ENCODE peak calls at places on chromosome 14, in nine cellular contexts. One of them, this sample, is unnamed.

GRCh38 chr14:64726585-64726890 is 22.3 kb downstream of the PLEKHG3 start:
- DNase-seq in aorta: no peak
- DNase-seq in hepatocyte: peak; percentile 92
- DNase-seq in A549: peak; percentile 82
- DNase-seq in psoas muscle: no peak
- DNase-seq in CD8-positive, alpha-beta T cell: no peak
- DNase-seq in left ventricle myocardium inferior: peak; percentile 13
- DNase-seq in Peyer's patch: peak; percentile 91
- DNase-seq in endothelial cell of umbilical vein: no peak
- DNase-seq in this sample: peak; percentile 66

GRCh38 chr14:58662028-58662427 is 24.3 kb downstream of the DACT1 start:
- DNase-seq in aorta: no peak
- DNase-seq in psoas muscle: no peak
- DNase-seq in endothelial cell of umbilical vein: no peak
- DNase-seq in left ventricle myocardium inferior: no peak
- DNase-seq in CD8-positive, alpha-beta T cell: no peak
- DNase-seq in hepatocyte: no peak
- DNase-seq in A549: no peak
- DNase-seq in Peyer's patch: no peak
- DNase-seq in this sample: no peak

GRCh38 chr14:41830679-41831078 is 224.0 kb downstream of the LRFN5 start:
- DNase-seq in psoas muscle: no peak
- DNase-seq in left ventricle myocardium inferior: no peak
- DNase-seq in A549: no peak
- DNase-seq in endothelial cell of umbilical vein: no peak
- DNase-seq in CD8-positive, alpha-beta T cell: no peak
- DNase-seq in hepatocyte: peak; percentile 22
- DNase-seq in aorta: no peak
- DNase-seq in Peyer's patch: no peak
- DNase-seq in this sample: no peak

GRCh38 chr14:76780360-76780759 is 19.1 kb downstream of the VASH1 start:
- DNase-seq in hepatocyte: no peak
- DNase-seq in psoas muscle: no peak
- DNase-seq in aorta: no peak
- DNase-seq in A549: no peak
- DNase-seq in Peyer's patch: no peak
- DNase-seq in left ventricle myocardium inferior: no peak
- DNase-seq in endothelial cell of umbilical vein: no peak
- DNase-seq in CD8-positive, alpha-beta T cell: no peak
- DNase-seq in this sample: no peak

GRCh38 chr14:91170504-91171121 is 56.7 kb downstream of the DGLUCY start:
- DNase-seq in Peyer's patch: no peak
- DNase-seq in left ventricle myocardium inferior: peak; percentile 52
- DNase-seq in psoas muscle: peak; percentile 66
- DNase-seq in CD8-positive, alpha-beta T cell: no peak
- DNase-seq in aorta: no peak
- DNase-seq in A549: no peak
- DNase-seq in hepatocyte: no peak
- DNase-seq in endothelial cell of umbilical vein: peak; percentile 13
- DNase-seq in this sample: no peak

GRCh38 chr14:71538949-71539659 is 393.1 kb upstream of the RGS6 start:
- DNase-seq in left ventricle myocardium inferior: no peak
- DNase-seq in psoas muscle: no peak
- DNase-seq in hepatocyte: no peak
- DNase-seq in endothelial cell of umbilical vein: no peak
- DNase-seq in aorta: no peak
- DNase-seq in A549: no peak
- DNase-seq in Peyer's patch: no peak
- DNase-seq in CD8-positive, alpha-beta T cell: no peak
- DNase-seq in this sample: no peak

GRCh38 chr14:74859757-74860156 is 16.2 kb downstream of the PROX2 start:
- DNase-seq in hepatocyte: no peak
- DNase-seq in CD8-positive, alpha-beta T cell: no peak
- DNase-seq in left ventricle myocardium inferior: no peak
- DNase-seq in Peyer's patch: no peak
- DNase-seq in A549: no peak
- DNase-seq in endothelial cell of umbilical vein: no peak
- DNase-seq in aorta: no peak
- DNase-seq in psoas muscle: no peak
- DNase-seq in this sample: no peak

GRCh38 chr14:54814076-54814475 is 88.5 kb downstream of the GCH1 start:
- DNase-seq in Peyer's patch: no peak
- DNase-seq in left ventricle myocardium inferior: no peak
- DNase-seq in aorta: no peak
- DNase-seq in CD8-positive, alpha-beta T cell: no peak
- DNase-seq in psoas muscle: no peak
- DNase-seq in A549: no peak
- DNase-seq in hepatocyte: no peak
- DNase-seq in endothelial cell of umbilical vein: no peak
- DNase-seq in this sample: peak; percentile 38

GRCh38 chr14:30211326-30211725 is 283.7 kb upstream of the PRKD1 start:
- DNase-seq in hepatocyte: no peak
- DNase-seq in psoas muscle: no peak
- DNase-seq in endothelial cell of umbilical vein: no peak
- DNase-seq in aorta: no peak
- DNase-seq in left ventricle myocardium inferior: no peak
- DNase-seq in Peyer's patch: no peak
- DNase-seq in CD8-positive, alpha-beta T cell: no peak
- DNase-seq in A549: no peak
- DNase-seq in this sample: no peak

GRCh38 chr14:103123634-103124500 is 606 bp downstream of the TNFAIP2 start:
- DNase-seq in A549: no peak
- DNase-seq in CD8-positive, alpha-beta T cell: no peak
- DNase-seq in Peyer's patch: no peak
- DNase-seq in hepatocyte: peak; percentile 60
- DNase-seq in aorta: peak; percentile 76
- DNase-seq in endothelial cell of umbilical vein: peak; percentile 49
- DNase-seq in psoas muscle: peak; percentile 72
- DNase-seq in left ventricle myocardium inferior: peak; percentile 68
- DNase-seq in this sample: no peak

GRCh38 chr14:27587103-27587502 is 989.3 kb upstream of the NOVA1 start:
- DNase-seq in hepatocyte: no peak
- DNase-seq in A549: no peak
- DNase-seq in psoas muscle: no peak
- DNase-seq in aorta: no peak
- DNase-seq in CD8-positive, alpha-beta T cell: no peak
- DNase-seq in endothelial cell of umbilical vein: no peak
- DNase-seq in left ventricle myocardium inferior: no peak
- DNase-seq in Peyer's patch: no peak
- DNase-seq in this sample: peak; percentile 5

GRCh38 chr14:52068741-52069616 is at the start of gene NID2:
- DNase-seq in aorta: peak; percentile 90
- DNase-seq in A549: peak; percentile 79
- DNase-seq in left ventricle myocardium inferior: peak; percentile 91
- DNase-seq in CD8-positive, alpha-beta T cell: no peak
- DNase-seq in Peyer's patch: peak; percentile 79
- DNase-seq in hepatocyte: peak; percentile 90
- DNase-seq in psoas muscle: peak; percentile 87
- DNase-seq in endothelial cell of umbilical vein: peak; percentile 68
- DNase-seq in this sample: peak; percentile 67

GRCh38 chr14:71190691-71191090 is 283.4 kb downstream of the PCNX1 start:
- DNase-seq in left ventricle myocardium inferior: no peak
- DNase-seq in endothelial cell of umbilical vein: no peak
- DNase-seq in CD8-positive, alpha-beta T cell: no peak
- DNase-seq in A549: no peak
- DNase-seq in hepatocyte: no peak
- DNase-seq in aorta: no peak
- DNase-seq in Peyer's patch: no peak
- DNase-seq in psoas muscle: no peak
- DNase-seq in this sample: no peak

GRCh38 chr14:53285806-53286205 is 132.7 kb upstream of the DDHD1 start:
- DNase-seq in Peyer's patch: no peak
- DNase-seq in endothelial cell of umbilical vein: no peak
- DNase-seq in CD8-positive, alpha-beta T cell: no peak
- DNase-seq in aorta: no peak
- DNase-seq in hepatocyte: no peak
- DNase-seq in psoas muscle: no peak
- DNase-seq in A549: no peak
- DNase-seq in left ventricle myocardium inferior: no peak
- DNase-seq in this sample: no peak

GRCh38 chr14:24369907-24370687 is 2.1 kb downstream of the NFATC4 start:
- DNase-seq in hepatocyte: no peak
- DNase-seq in left ventricle myocardium inferior: no peak
- DNase-seq in Peyer's patch: no peak
- DNase-seq in psoas muscle: no peak
- DNase-seq in CD8-positive, alpha-beta T cell: no peak
- DNase-seq in A549: no peak
- DNase-seq in aorta: no peak
- DNase-seq in endothelial cell of umbilical vein: no peak
- DNase-seq in this sample: no peak

GRCh38 chr14:103224996-103225874 is 102.0 kb downstream of the TNFAIP2 start:
- DNase-seq in CD8-positive, alpha-beta T cell: no peak
- DNase-seq in Peyer's patch: no peak
- DNase-seq in A549: no peak
- DNase-seq in psoas muscle: no peak
- DNase-seq in hepatocyte: no peak
- DNase-seq in aorta: no peak
- DNase-seq in endothelial cell of umbilical vein: no peak
- DNase-seq in left ventricle myocardium inferior: no peak
- DNase-seq in this sample: no peak

GRCh38 chr14:31205681-31206535 is 1.7 kb downstream of the HECTD1 start:
- DNase-seq in A549: no peak
- DNase-seq in CD8-positive, alpha-beta T cell: no peak
- DNase-seq in hepatocyte: peak; percentile 30
- DNase-seq in left ventricle myocardium inferior: no peak
- DNase-seq in endothelial cell of umbilical vein: peak; percentile 39
- DNase-seq in aorta: no peak
- DNase-seq in psoas muscle: no peak
- DNase-seq in Peyer's patch: no peak
- DNase-seq in this sample: peak; percentile 57

GRCh38 chr14:64423987-64424386 is 35.8 kb downstream of the MTHFD1 start:
- DNase-seq in CD8-positive, alpha-beta T cell: no peak
- DNase-seq in Peyer's patch: no peak
- DNase-seq in A549: no peak
- DNase-seq in left ventricle myocardium inferior: no peak
- DNase-seq in aorta: no peak
- DNase-seq in psoas muscle: no peak
- DNase-seq in endothelial cell of umbilical vein: no peak
- DNase-seq in hepatocyte: no peak
- DNase-seq in this sample: no peak

GRCh38 chr14:21106191-21106505 is 5.3 kb downstream of the TMEM253 start:
- DNase-seq in psoas muscle: no peak
- DNase-seq in Peyer's patch: no peak
- DNase-seq in hepatocyte: no peak
- DNase-seq in endothelial cell of umbilical vein: no peak
- DNase-seq in aorta: no peak
- DNase-seq in left ventricle myocardium inferior: no peak
- DNase-seq in A549: no peak
- DNase-seq in CD8-positive, alpha-beta T cell: no peak
- DNase-seq in this sample: no peak
- H3K4me1 ChIP-seq in psoas muscle: peaks cover 26% of the 10 kb centered on the region
- H3K4me1 ChIP-seq in Peyer's patch: no peaks in the 10 kb centered on the region
- H3K4me1 ChIP-seq in hepatocyte: peaks cover 36% of the 10 kb centered on the region
- H3K4me1 ChIP-seq in endothelial cell of umbilical vein: peaks cover 14% of the 10 kb centered on the region
- H3K4me1 ChIP-seq in aorta: no peaks in the 10 kb centered on the region
- H3K4me1 ChIP-seq in left ventricle myocardium inferior: peaks cover 47% of the 10 kb centered on the region
- H3K4me1 ChIP-seq in A549: peaks cover 61% of the 10 kb centered on the region
- H3K4me1 ChIP-seq in CD8-positive, alpha-beta T cell: peaks cover 13% of the 10 kb centered on the region
- H3K4me1 ChIP-seq in this sample: peaks cover 8% of the 10 kb centered on the region

GRCh38 chr14:68589447-68590232 is 203.2 kb downstream of the ZFP36L1 start:
- DNase-seq in CD8-positive, alpha-beta T cell: no peak
- DNase-seq in aorta: no peak
- DNase-seq in hepatocyte: peak; percentile 88
- DNase-seq in Peyer's patch: peak; percentile 54
- DNase-seq in endothelial cell of umbilical vein: no peak
- DNase-seq in left ventricle myocardium inferior: peak; percentile 71
- DNase-seq in psoas muscle: peak; percentile 58
- DNase-seq in A549: no peak
- DNase-seq in this sample: no peak
- H3K4me1 ChIP-seq in CD8-positive, alpha-beta T cell: peaks cover 12% of the 10 kb centered on the region
- H3K4me1 ChIP-seq in aorta: no peaks in the 10 kb centered on the region
- H3K4me1 ChIP-seq in hepatocyte: peaks cover 78% of the 10 kb centered on the region
- H3K4me1 ChIP-seq in Peyer's patch: no peaks in the 10 kb centered on the region
- H3K4me1 ChIP-seq in endothelial cell of umbilical vein: peaks cover 6% of the 10 kb centered on the region
- H3K4me1 ChIP-seq in left ventricle myocardium inferior: peaks cover 53% of the 10 kb centered on the region
- H3K4me1 ChIP-seq in psoas muscle: peaks cover 24% of the 10 kb centered on the region
- H3K4me1 ChIP-seq in A549: peaks cover 26% of the 10 kb centered on the region
- H3K4me1 ChIP-seq in this sample: peaks cover 31% of the 10 kb centered on the region

DNA sequence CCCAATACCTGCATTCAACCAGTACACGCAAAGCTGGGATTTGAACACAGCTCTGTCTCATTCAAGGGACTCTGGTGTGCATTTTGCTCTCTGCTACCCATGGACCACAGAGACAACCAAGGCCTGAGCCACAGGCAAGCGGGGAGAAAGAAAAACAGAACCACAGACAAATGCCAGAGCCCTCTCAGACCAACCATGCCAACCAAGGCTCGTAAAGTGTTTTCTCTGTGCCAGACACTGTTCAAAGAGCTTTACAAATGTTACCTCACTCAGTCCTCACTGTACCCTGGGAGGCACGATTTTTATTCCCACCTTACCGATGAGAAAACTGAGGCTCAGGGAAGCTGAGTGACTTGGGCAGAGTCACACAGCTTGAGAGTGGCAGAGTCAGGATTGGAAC is 32.4 kb upstream of the EML1 start:
- DNase-seq in endothelial cell of umbilical vein: no peak
- DNase-seq in Peyer's patch: no peak
- DNase-seq in hepatocyte: no peak
- DNase-seq in aorta: no peak
- DNase-seq in left ventricle myocardium inferior: no peak
- DNase-seq in psoas muscle: no peak
- DNase-seq in A549: no peak
- DNase-seq in CD8-positive, alpha-beta T cell: no peak
- DNase-seq in this sample: no peak
- H3K4me1 ChIP-seq in endothelial cell of umbilical vein: peaks cover 35% of the 10 kb centered on the region
- H3K4me1 ChIP-seq in Peyer's patch: no peaks in the 10 kb centered on the region
- H3K4me1 ChIP-seq in hepatocyte: no peaks in the 10 kb centered on the region
- H3K4me1 ChIP-seq in aorta: no peaks in the 10 kb centered on the region
- H3K4me1 ChIP-seq in left ventricle myocardium inferior: peaks cover 51% of the 10 kb centered on the region
- H3K4me1 ChIP-seq in psoas muscle: peaks cover 12% of the 10 kb centered on the region
- H3K4me1 ChIP-seq in A549: peaks cover 39% of the 10 kb centered on the region
- H3K4me1 ChIP-seq in CD8-positive, alpha-beta T cell: no peaks in the 10 kb centered on the region
- H3K4me1 ChIP-seq in this sample: peaks cover 8% of the 10 kb centered on the region

DNA sequence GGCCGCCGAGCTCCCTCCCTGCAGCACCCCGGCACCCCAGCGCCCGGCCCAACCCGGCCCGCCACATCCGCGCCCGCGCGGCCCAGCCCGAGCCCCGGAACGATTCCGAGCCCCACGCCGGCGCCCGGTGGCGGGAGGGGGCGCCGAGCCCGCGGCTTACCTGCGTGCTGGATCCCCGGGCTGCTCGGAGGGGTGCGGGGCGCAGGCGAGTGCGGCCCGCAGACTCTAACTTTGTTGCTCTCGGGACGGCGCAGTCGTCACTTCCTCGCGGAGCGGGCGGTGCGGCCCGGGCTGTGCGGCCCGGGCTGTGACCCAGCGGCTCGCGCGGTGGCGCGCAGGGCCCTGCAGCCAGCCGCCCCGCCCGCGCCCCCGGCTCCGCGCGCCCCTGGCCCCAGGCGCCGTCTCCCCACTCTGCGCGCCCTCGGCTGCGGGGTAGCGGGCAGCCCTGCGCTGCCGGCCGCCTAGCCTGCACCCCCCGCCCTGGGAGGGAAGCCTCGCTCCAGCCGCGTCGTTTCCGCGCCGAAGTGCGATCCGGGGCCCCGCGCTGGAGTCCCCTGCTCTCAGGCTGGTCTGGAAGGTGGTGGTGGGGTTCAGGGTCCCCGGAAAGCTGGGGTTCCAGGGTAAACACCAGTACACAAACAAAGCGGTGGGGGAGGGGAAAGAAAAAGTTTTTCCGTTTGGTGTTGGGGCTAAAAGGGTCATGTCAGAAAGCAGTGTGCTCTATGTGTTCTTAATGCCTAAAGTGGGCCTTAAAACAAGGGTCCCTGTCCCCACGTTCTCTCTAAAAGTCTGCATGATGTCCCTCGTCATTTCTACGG is 64.5 kb upstream of the PTGR2 start:
- DNase-seq in endothelial cell of umbilical vein: peak; percentile 37
- DNase-seq in psoas muscle: peak; percentile 72
- DNase-seq in left ventricle myocardium inferior: peak; percentile 78
- DNase-seq in A549: no peak
- DNase-seq in Peyer's patch: peak; percentile 86
- DNase-seq in CD8-positive, alpha-beta T cell: peak; percentile 22
- DNase-seq in aorta: peak; percentile 83
- DNase-seq in hepatocyte: peak; percentile 79
- DNase-seq in this sample: peak; percentile 34
- H3K4me1 ChIP-seq in endothelial cell of umbilical vein: peaks cover 53% of the 10 kb centered on the region
- H3K4me1 ChIP-seq in psoas muscle: peaks cover 64% of the 10 kb centered on the region
- H3K4me1 ChIP-seq in left ventricle myocardium inferior: peaks cover 81% of the 10 kb centered on the region
- H3K4me1 ChIP-seq in A549: peaks cover 33% of the 10 kb centered on the region
- H3K4me1 ChIP-seq in Peyer's patch: peaks cover 20% of the 10 kb centered on the region
- H3K4me1 ChIP-seq in CD8-positive, alpha-beta T cell: peaks cover 57% of the 10 kb centered on the region
- H3K4me1 ChIP-seq in aorta: peaks cover 7% of the 10 kb centered on the region
- H3K4me1 ChIP-seq in hepatocyte: peaks cover 62% of the 10 kb centered on the region
- H3K4me1 ChIP-seq in this sample: peaks cover 52% of the 10 kb centered on the region